ENCODE peak calls at places on chromosomes 11 and 22, in eight cellular contexts. A is NCI-H2171 treated with DMSO at 0.1 percent for 48 hours; K is stimulated activated CD8-positive, alpha-beta memory T cell treated with anti-CD3 and anti-CD28 coated beads, Interleukin-15, amount 100 ng/mL, for 1 hour; U is hypothalamus; E is left ventricle myocardium superior; C is NCI-H524; I is T-helper 2 cell; G is RWPE2. Q is an unnamed sample.

GRCh38 chr22:40635940-40636379 is 559 bp downstream of the MRTFA start:
- DNase-seq in A (no peak), K (no peak), U (no peak), E (no peak), C (no peak), I (no peak), G (no peak), Q (no peak)

GRCh38 chr11:11640152-11640551 is 18.3 kb upstream of the GALNT18 start:
- DNase-seq in A (no peak), K (no peak), U (no peak), E (no peak), C (no peak), I (no peak), G (no peak), Q (no peak)

GRCh38 chr11:83021780-83022125 is 49.9 kb downstream of the RAB30 start:
- DNase-seq in A (no peak), K (no peak), U (no peak), E (no peak), C (no peak), I (no peak), G (no peak), Q (no peak)

GRCh38 chr11:67437082-67437821 is at the start of gene PTPRCAP:
- DNase-seq in A (no peak), K (peak), U (no peak), E (no peak), C (no peak), I (peak), G (no peak), Q (no peak)

GRCh38 chr11:68992743-68993255 is 12.0 kb upstream of the MRGPRD start:
- DNase-seq in A (no peak), K (no peak), U (no peak), E (peak), C (no peak), I (no peak), G (no peak), Q (no peak)

GRCh38 chr22:27494821-27495220 is 306.7 kb downstream of the MN1 start:
- DNase-seq in A (no peak), K (no peak), U (no peak), E (no peak), C (no peak), I (no peak), G (no peak), Q (no peak)

GRCh38 chr11:63639195-63639832 is 25.1 kb upstream of the PLAAT3 start:
- DNase-seq in A (peak), K (no peak), U (no peak), E (no peak), C (peak), I (peak), G (no peak), Q (no peak)

GRCh38 chr11:3712274-3712673 is 41.1 kb upstream of the CHRNA10 start:
- DNase-seq in A (no peak), K (no peak), U (no peak), E (no peak), C (no peak), I (no peak), G (no peak), Q (no peak)

GRCh38 chr22:21714784-21715183 is 20.8 kb downstream of the YPEL1 start:
- DNase-seq in A (no peak), K (no peak), U (no peak), E (no peak), C (no peak), I (no peak), G (no peak), Q (no peak)

GRCh38 chr11:37264060-37264459 is 666.0 kb upstream of the RAG2 start:
- DNase-seq in A (no peak), K (no peak), U (no peak), E (no peak), C (no peak), I (no peak), G (no peak), Q (no peak)

GRCh38 chr11:110972640-110973039 is 260.4 kb upstream of the ARHGAP20 start:
- DNase-seq in A (no peak), K (no peak), U (no peak), E (no peak), C (no peak), I (no peak), G (no peak), Q (no peak)

GRCh38 chr11:114273071-114273470 is 23.1 kb upstream of the NNMT start:
- DNase-seq in A (no peak), K (no peak), U (no peak), E (no peak), C (peak), I (no peak), G (no peak), Q (no peak)

GRCh38 chr22:46074771-46075551 is 75.4 kb upstream of the PPARA start:
- DNase-seq in A (no peak), K (no peak), U (no peak), E (peak), C (peak), I (no peak), G (peak), Q (no peak)

GRCh38 chr11:8206251-8207079 is 37.6 kb upstream of the RIC3 start:
- DNase-seq in A (peak), K (no peak), U (peak), E (peak), C (peak), I (no peak), G (no peak), Q (peak)

GRCh38 chr11:5007561-5007960 is 12.9 kb downstream of the OR51L1 start:
- DNase-seq in A (no peak), K (no peak), U (no peak), E (no peak), C (no peak), I (no peak), G (no peak), Q (no peak)

GRCh38 chr11:113181094-113181493 is 133.3 kb upstream of the TTC12 start:
- DNase-seq in A (no peak), K (no peak), U (no peak), E (no peak), C (no peak), I (no peak), G (no peak), Q (no peak)

GRCh38 chr22:20206709-20207215 is 55.9 kb upstream of the CCDC188 start:
- DNase-seq in A (no peak), K (no peak), U (no peak), E (no peak), C (no peak), I (peak), G (no peak), Q (no peak)

GRCh38 chr11:92296138-92296515 is 71.5 kb downstream of the FAT3 start:
- DNase-seq in A (no peak), K (no peak), U (no peak), E (no peak), C (no peak), I (no peak), G (no peak), Q (no peak)

GRCh38 chr11:66059966-66060680 is 8.0 kb downstream of the SF3B2 start:
- DNase-seq in A (no peak), K (no peak), U (no peak), E (no peak), C (no peak), I (no peak), G (no peak), Q (no peak)

GRCh38 chr22:20565079-20565734 is 57.8 kb downstream of the MED15 start:
- DNase-seq in A (no peak), K (no peak), U (no peak), E (peak), C (no peak), I (peak), G (no peak), Q (no peak)

GRCh38 chr22:39654959-39655579 is 84.5 kb downstream of the CACNA1I start:
- DNase-seq in A (no peak), K (no peak), U (no peak), E (no peak), C (peak), I (peak), G (no peak), Q (no peak)

GRCh38 chr11:11178671-11179070 is 174.4 kb downstream of the CSNK2A3 start:
- DNase-seq in A (no peak), K (no peak), U (no peak), E (no peak), C (no peak), I (no peak), G (no peak), Q (no peak)

GRCh38 chr11:63536669-63537292 is at the start of gene PLAAT4:
- DNase-seq in A (peak), K (no peak), U (peak), E (peak), C (no peak), I (peak), G (no peak), Q (peak)

GRCh38 chr11:120950880-120951279 is 73.0 kb upstream of the TBCEL start:
- DNase-seq in A (no peak), K (no peak), U (no peak), E (no peak), C (no peak), I (no peak), G (no peak), Q (no peak)

GRCh38 chr22:45059296-45059695 is 49.5 kb upstream of the PHF21B start:
- DNase-seq in A (no peak), K (no peak), U (no peak), E (no peak), C (no peak), I (no peak), G (no peak), Q (no peak)

GRCh38 chr11:35373284-35373933 is 45.9 kb downstream of the SLC1A2 start:
- DNase-seq in A (no peak), K (no peak), U (no peak), E (no peak), C (peak), I (no peak), G (no peak), Q (no peak)

GRCh38 chr22:29801153-29801552 is 34.0 kb downstream of the UQCR10 start:
- DNase-seq in A (no peak), K (no peak), U (no peak), E (no peak), C (no peak), I (no peak), G (no peak), Q (no peak)

GRCh38 chr11:64015935-64016468 is 19.7 kb upstream of the FLRT1 start:
- DNase-seq in A (peak), K (no peak), U (no peak), E (no peak), C (no peak), I (no peak), G (no peak), Q (no peak)

GRCh38 chr22:19429950-19430889 is 1.3 kb downstream of the HIRA start:
- DNase-seq in A (peak), K (no peak), U (no peak), E (no peak), C (no peak), I (peak), G (no peak), Q (no peak)

GRCh38 chr11:122154227-122154626 is 38.2 kb upstream of the BLID start:
- DNase-seq in A (no peak), K (no peak), U (no peak), E (no peak), C (no peak), I (no peak), G (no peak), Q (no peak)

GRCh38 chr11:46696212-46696558 is 4.2 kb downstream of the ARHGAP1 start:
- DNase-seq in A (no peak), K (no peak), U (peak), E (peak), C (no peak), I (no peak), G (no peak), Q (peak)

GRCh38 chr22:37726240-37726887 is 29.5 kb downstream of the TRIOBP start:
- DNase-seq in A (no peak), K (no peak), U (no peak), E (no peak), C (no peak), I (peak), G (no peak), Q (no peak)

GRCh38 chr11:108817971-108818370 is 153.1 kb downstream of the DDX10 start:
- DNase-seq in A (no peak), K (no peak), U (no peak), E (no peak), C (no peak), I (no peak), G (no peak), Q (no peak)